ENCODE peak calls at places on chromosome 13, in six cellular contexts. One of them, this sample, is unnamed.

GRCh38 chr13:79290595-79291244 is 115.3 kb downstream of the RBM26 start:
- DNase-seq in right atrium auricular region: no peak
- DNase-seq in lower lobe of right lung: no peak
- DNase-seq in Caco-2: no peak
- DNase-seq in psoas muscle: no peak
- DNase-seq in pancreas: no peak
- DNase-seq in this sample: no peak

GRCh38 chr13:113298001-113298945 is 1.2 kb downstream of the LAMP1 start:
- DNase-seq in Caco-2: no peak
- DNase-seq in lower lobe of right lung: no peak
- DNase-seq in psoas muscle: no peak
- DNase-seq in pancreas: no peak
- DNase-seq in right atrium auricular region: no peak
- DNase-seq in this sample: no peak

GRCh38 chr13:97142452-97142851 is 79.7 kb upstream of the MBNL2 start:
- DNase-seq in pancreas: peak; percentile 34
- DNase-seq in psoas muscle: peak; percentile 57
- DNase-seq in right atrium auricular region: no peak
- DNase-seq in lower lobe of right lung: no peak
- DNase-seq in Caco-2: peak; percentile 85
- DNase-seq in this sample: peak; percentile 26

GRCh38 chr13:71864094-71864980 is 2.7 kb downstream of the DACH1 start:
- DNase-seq in Caco-2: no peak
- DNase-seq in right atrium auricular region: no peak
- DNase-seq in psoas muscle: peak; percentile 73
- DNase-seq in pancreas: peak; percentile 36
- DNase-seq in lower lobe of right lung: peak; percentile 66
- DNase-seq in this sample: peak; percentile 56

GRCh38 chr13:62113145-62113544 is 697.5 kb upstream of the PCDH20 start:
- DNase-seq in right atrium auricular region: no peak
- DNase-seq in psoas muscle: no peak
- DNase-seq in Caco-2: no peak
- DNase-seq in pancreas: no peak
- DNase-seq in lower lobe of right lung: no peak
- DNase-seq in this sample: no peak

GRCh38 chr13:99895999-99896695 is 75.4 kb downstream of the ZIC5 start:
- DNase-seq in Caco-2: no peak
- DNase-seq in psoas muscle: no peak
- DNase-seq in right atrium auricular region: no peak
- DNase-seq in lower lobe of right lung: no peak
- DNase-seq in pancreas: no peak
- DNase-seq in this sample: no peak

GRCh38 chr13:21106089-21106488 is 44.7 kb upstream of the LATS2 start:
- DNase-seq in pancreas: no peak
- DNase-seq in psoas muscle: no peak
- DNase-seq in lower lobe of right lung: no peak
- DNase-seq in right atrium auricular region: no peak
- DNase-seq in Caco-2: no peak
- DNase-seq in this sample: no peak

GRCh38 chr13:30292325-30292724 is 15.0 kb downstream of the KATNAL1 start:
- DNase-seq in Caco-2: no peak
- DNase-seq in lower lobe of right lung: no peak
- DNase-seq in psoas muscle: no peak
- DNase-seq in right atrium auricular region: no peak
- DNase-seq in pancreas: no peak
- DNase-seq in this sample: no peak

GRCh38 chr13:46664195-46664594 is 111.2 kb downstream of the LRCH1 start:
- DNase-seq in lower lobe of right lung: no peak
- DNase-seq in Caco-2: no peak
- DNase-seq in right atrium auricular region: no peak
- DNase-seq in pancreas: no peak
- DNase-seq in psoas muscle: no peak
- DNase-seq in this sample: no peak

GRCh38 chr13:46665630-46666482 is 112.9 kb downstream of the LRCH1 start:
- DNase-seq in pancreas: no peak
- DNase-seq in right atrium auricular region: no peak
- DNase-seq in Caco-2: no peak
- DNase-seq in lower lobe of right lung: no peak
- DNase-seq in psoas muscle: no peak
- DNase-seq in this sample: no peak

GRCh38 chr13:46663644-46664043 is 110.7 kb downstream of the LRCH1 start:
- DNase-seq in psoas muscle: no peak
- DNase-seq in Caco-2: no peak
- DNase-seq in right atrium auricular region: no peak
- DNase-seq in pancreas: no peak
- DNase-seq in lower lobe of right lung: no peak
- DNase-seq in this sample: no peak

GRCh38 chr13:46666727-46667456 is 113.9 kb downstream of the LRCH1 start:
- DNase-seq in Caco-2: no peak
- DNase-seq in lower lobe of right lung: no peak
- DNase-seq in pancreas: no peak
- DNase-seq in psoas muscle: no peak
- DNase-seq in right atrium auricular region: no peak
- DNase-seq in this sample: peak; percentile 36

DNA sequence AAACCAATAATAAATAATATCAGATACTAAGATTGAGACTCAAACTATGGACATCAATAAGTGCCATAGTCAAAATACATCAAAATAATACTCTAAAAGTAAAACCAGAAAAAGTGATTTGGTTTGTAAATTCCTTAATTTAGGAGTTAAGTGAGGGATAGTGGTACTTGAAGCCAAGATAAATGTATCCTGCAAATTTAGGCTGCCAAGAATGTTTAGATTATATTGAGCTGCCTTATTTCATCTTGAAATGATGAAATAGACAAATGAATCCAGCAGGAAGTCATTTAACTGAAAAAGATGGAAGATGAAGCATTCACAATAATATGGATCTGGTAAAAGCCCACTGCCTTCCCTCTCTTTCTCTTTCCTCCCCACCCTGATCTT is 112.3 kb downstream of the LRCH1 start:
- DNase-seq in Caco-2: no peak
- DNase-seq in psoas muscle: no peak
- DNase-seq in pancreas: no peak
- DNase-seq in right atrium auricular region: no peak
- DNase-seq in lower lobe of right lung: no peak
- DNase-seq in this sample: no peak
- H3K4me1 ChIP-seq in Caco-2: peaks cover 72% of the 10 kb centered on the region
- H3K4me1 ChIP-seq in psoas muscle: peaks cover 24% of the 10 kb centered on the region
- H3K4me1 ChIP-seq in pancreas: peaks cover 34% of the 10 kb centered on the region
- H3K4me1 ChIP-seq in right atrium auricular region: peaks cover 45% of the 10 kb centered on the region
- H3K4me1 ChIP-seq in lower lobe of right lung: peaks cover 68% of the 10 kb centered on the region
- H3K4me1 ChIP-seq in this sample: peaks cover 92% of the 10 kb centered on the region

DNA sequence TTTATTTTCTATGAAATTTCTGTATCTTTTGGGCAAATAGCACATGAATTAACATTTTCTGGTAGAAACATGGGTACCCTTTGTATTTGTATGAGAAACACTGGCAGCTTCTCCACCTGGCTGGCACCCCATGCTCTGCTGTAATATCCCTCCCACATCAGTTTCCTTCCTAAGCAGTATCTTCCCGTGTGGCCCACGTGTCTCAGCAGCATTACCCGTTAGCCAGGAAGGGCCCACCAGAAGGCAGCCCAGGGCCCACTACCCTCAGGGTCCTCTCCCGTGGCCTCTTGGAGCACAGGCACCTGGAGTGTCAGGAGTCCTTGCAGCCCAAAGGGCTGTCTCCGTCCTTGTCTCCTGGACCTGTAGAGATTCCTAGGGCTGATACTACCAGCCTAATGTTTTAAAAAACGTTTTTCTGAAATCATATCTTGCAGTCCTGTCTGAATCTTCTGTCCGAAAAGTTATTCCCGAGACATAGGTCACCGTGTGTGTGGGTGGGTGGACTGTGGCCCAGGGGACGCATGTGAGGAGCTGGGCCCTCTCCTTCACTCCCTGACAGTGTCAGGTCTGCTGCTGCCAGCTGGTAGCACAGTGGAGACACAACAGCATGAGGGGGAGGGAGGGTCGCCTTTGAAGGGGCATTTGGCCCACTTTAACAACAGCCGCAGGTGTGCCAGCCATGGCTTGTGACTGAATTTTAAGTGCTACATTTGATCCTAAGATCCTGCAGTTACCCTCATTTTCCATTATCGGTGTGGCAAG is 22.0 kb upstream of the TEX29 start:
- DNase-seq in psoas muscle: no peak
- DNase-seq in pancreas: no peak
- DNase-seq in Caco-2: no peak
- DNase-seq in lower lobe of right lung: no peak
- DNase-seq in right atrium auricular region: no peak
- DNase-seq in this sample: no peak
- H3K36me3 ChIP-seq in psoas muscle: peaks cover 82% of the 10 kb centered on the region
- H3K36me3 ChIP-seq in pancreas: peaks cover 15% of the 10 kb centered on the region
- H3K36me3 ChIP-seq in Caco-2: peaks cover 4% of the 10 kb centered on the region
- H3K36me3 ChIP-seq in lower lobe of right lung: peaks cover 85% of the 10 kb centered on the region
- H3K36me3 ChIP-seq in right atrium auricular region: peaks cover 40% of the 10 kb centered on the region
- H3K36me3 ChIP-seq in this sample: peaks cover 70% of the 10 kb centered on the region

GRCh38 chr13:34161829-34162544 is 344.0 kb downstream of the RFC3 start:
- DNase-seq in lower lobe of right lung: no peak
- DNase-seq in Caco-2: no peak
- DNase-seq in right atrium auricular region: no peak
- DNase-seq in psoas muscle: no peak
- DNase-seq in pancreas: no peak
- DNase-seq in this sample: no peak

GRCh38 chr13:34165158-34165557 is 347.2 kb downstream of the RFC3 start:
- DNase-seq in psoas muscle: no peak
- DNase-seq in pancreas: no peak
- DNase-seq in lower lobe of right lung: no peak
- DNase-seq in Caco-2: no peak
- DNase-seq in right atrium auricular region: no peak
- DNase-seq in this sample: no peak

GRCh38 chr13:34164585-34164984 is 346.6 kb downstream of the RFC3 start:
- DNase-seq in lower lobe of right lung: no peak
- DNase-seq in right atrium auricular region: no peak
- DNase-seq in Caco-2: no peak
- DNase-seq in psoas muscle: no peak
- DNase-seq in pancreas: no peak
- DNase-seq in this sample: no peak

GRCh38 chr13:34159946-34160345 is 342.0 kb downstream of the RFC3 start:
- DNase-seq in psoas muscle: no peak
- DNase-seq in pancreas: no peak
- DNase-seq in right atrium auricular region: no peak
- DNase-seq in Caco-2: no peak
- DNase-seq in lower lobe of right lung: no peak
- DNase-seq in this sample: no peak

GRCh38 chr13:34162545-34162936 is 344.6 kb downstream of the RFC3 start:
- DNase-seq in Caco-2: no peak
- DNase-seq in psoas muscle: no peak
- DNase-seq in pancreas: no peak
- DNase-seq in right atrium auricular region: no peak
- DNase-seq in lower lobe of right lung: no peak
- DNase-seq in this sample: no peak
- H3K4me3 ChIP-seq in Caco-2: no peak overlapping the region
- H3K4me3 ChIP-seq in psoas muscle: peak overlapping the region; percentile 38
- H3K4me3 ChIP-seq in pancreas: peak overlapping the region; percentile 8
- H3K4me3 ChIP-seq in right atrium auricular region: peak overlapping the region; percentile 12
- H3K4me3 ChIP-seq in lower lobe of right lung: no peak overlapping the region
- H3K4me3 ChIP-seq in this sample: peak overlapping the region; percentile 34

GRCh38 chr13:110626510-110626909 is 11.2 kb downstream of the NAXD start:
- DNase-seq in lower lobe of right lung: no peak
- DNase-seq in pancreas: no peak
- DNase-seq in psoas muscle: no peak
- DNase-seq in Caco-2: no peak
- DNase-seq in right atrium auricular region: no peak
- DNase-seq in this sample: no peak

GRCh38 chr13:110627761-110628476 is 12.6 kb downstream of the NAXD start:
- DNase-seq in right atrium auricular region: no peak
- DNase-seq in pancreas: no peak
- DNase-seq in lower lobe of right lung: no peak
- DNase-seq in psoas muscle: no peak
- DNase-seq in Caco-2: no peak
- DNase-seq in this sample: no peak

GRCh38 chr13:110624766-110625756 is 9.7 kb downstream of the NAXD start:
- DNase-seq in lower lobe of right lung: peak; percentile 31
- DNase-seq in psoas muscle: no peak
- DNase-seq in right atrium auricular region: no peak
- DNase-seq in Caco-2: no peak
- DNase-seq in pancreas: no peak
- DNase-seq in this sample: no peak

GRCh38 chr13:110627351-110627750 is 12.0 kb downstream of the NAXD start:
- DNase-seq in right atrium auricular region: no peak
- DNase-seq in lower lobe of right lung: no peak
- DNase-seq in pancreas: no peak
- DNase-seq in Caco-2: no peak
- DNase-seq in psoas muscle: no peak
- DNase-seq in this sample: no peak

DNA sequence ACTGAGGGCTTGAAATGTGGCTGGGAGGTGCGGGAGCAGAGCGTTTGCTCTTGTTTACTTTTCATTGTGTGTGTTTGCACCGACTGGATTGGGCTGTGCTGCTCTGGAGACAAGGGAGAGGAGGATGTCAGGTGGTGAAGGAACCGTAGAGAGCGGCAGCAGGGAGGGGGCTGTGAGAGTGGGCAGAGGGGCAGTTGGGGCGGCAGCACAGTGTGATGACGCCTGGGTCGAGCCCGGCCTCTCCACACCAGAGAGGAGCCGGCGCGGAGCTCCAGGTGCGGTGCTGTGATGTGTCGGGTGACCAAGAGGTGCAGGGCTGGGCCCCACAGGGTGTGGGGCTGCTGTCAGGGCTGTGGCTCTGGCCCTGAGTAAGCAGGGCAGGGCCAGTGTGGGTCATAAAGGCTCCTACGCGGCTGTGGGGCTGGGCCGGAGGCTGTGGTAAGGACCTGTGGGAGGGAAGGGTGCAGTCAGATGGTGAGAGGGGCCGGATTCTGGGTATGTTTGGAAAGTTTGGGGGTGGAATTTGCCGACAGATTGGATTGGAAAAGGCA is 10.5 kb downstream of the NAXD start:
- DNase-seq in Caco-2: no peak
- DNase-seq in psoas muscle: no peak
- DNase-seq in lower lobe of right lung: no peak
- DNase-seq in right atrium auricular region: no peak
- DNase-seq in pancreas: no peak
- DNase-seq in this sample: no peak
- H3K4me1 ChIP-seq in Caco-2: no peaks in the 10 kb centered on the region
- H3K4me1 ChIP-seq in psoas muscle: peaks cover 27% of the 10 kb centered on the region
- H3K4me1 ChIP-seq in lower lobe of right lung: peaks cover 4% of the 10 kb centered on the region
- H3K4me1 ChIP-seq in right atrium auricular region: peaks cover 18% of the 10 kb centered on the region
- H3K4me1 ChIP-seq in pancreas: no peaks in the 10 kb centered on the region
- H3K4me1 ChIP-seq in this sample: peaks cover 60% of the 10 kb centered on the region

GRCh38 chr13:75838366-75839017 is 202.4 kb downstream of the LMO7 start:
- DNase-seq in pancreas: no peak
- DNase-seq in psoas muscle: no peak
- DNase-seq in Caco-2: no peak
- DNase-seq in right atrium auricular region: no peak
- DNase-seq in lower lobe of right lung: no peak
- DNase-seq in this sample: no peak
- H3K36me3 ChIP-seq in pancreas: peaks cover 8% of the 10 kb centered on the region
- H3K36me3 ChIP-seq in psoas muscle: peaks cover 98% of the 10 kb centered on the region
- H3K36me3 ChIP-seq in Caco-2: peaks cover 6% of the 10 kb centered on the region
- H3K36me3 ChIP-seq in right atrium auricular region: peaks cover 76% of the 10 kb centered on the region
- H3K36me3 ChIP-seq in lower lobe of right lung: peaks cover 41% of the 10 kb centered on the region
- H3K36me3 ChIP-seq in this sample: peaks cover 60% of the 10 kb centered on the region